ENCODE peak calls at places on chromosomes 16 and 17, in nine cellular contexts. Y is endodermal cell, A is testis, D is OCI-LY7, R is heart left ventricle, B is AG09309, M is body of pancreas, J is sigmoid colon, C is RWPE1. P is an unnamed sample.

GRCh38 chr17:15181816-15182215 is 83.3 kb downstream of the PMP22 start:
- DNase-seq in B (no peak), J (no peak), M (no peak), Y (no peak), C (no peak), D (no peak), R (no peak), A (no peak), P (no peak)

GRCh38 chr17:8015957-8016631 is 13.7 kb downstream of the GUCY2D start:
- DNase-seq in D (no peak), A (no peak), M (no peak), R (no peak), B (no peak), J (peak), Y (peak), C (no peak), P (peak)

GRCh38 chr16:69397821-69398521 is 12.2 kb upstream of the TERF2 start:
- DNase-seq in C (peak), B (no peak), Y (peak), M (peak), R (peak), D (peak), J (no peak), A (peak), P (no peak)

GRCh38 chr16:83802135-83802534 is 5.6 kb upstream of the HSBP1 start:
- DNase-seq in C (peak), Y (no peak), B (peak), A (no peak), R (no peak), M (no peak), D (no peak), J (no peak), P (no peak)

GRCh38 chr17:49375544-49375943 is 13.5 kb upstream of the ZNF652 start:
- DNase-seq in D (no peak), R (no peak), M (no peak), Y (no peak), B (no peak), C (no peak), J (peak), A (no peak), P (no peak)

GRCh38 chr17:45225964-45226530 is 4.4 kb downstream of the FMNL1 start:
- DNase-seq in A (peak), M (peak), C (no peak), R (peak), J (peak), Y (peak), B (no peak), D (peak), P (peak)

GRCh38 chr17:6498798-6499540 is 54.7 kb downstream of the PIMREG start:
- DNase-seq in A (no peak), J (peak), Y (peak), B (no peak), R (no peak), D (no peak), C (no peak), M (no peak), P (no peak)

GRCh38 chr16:88350922-88351321 is 31.8 kb upstream of the ZNF469 start:
- DNase-seq in A (no peak), C (no peak), Y (no peak), J (peak), B (no peak), D (no peak), M (no peak), R (no peak), P (no peak)

GRCh38 chr17:42744283-42744805 is 496 bp downstream of the EZH1 start:
- DNase-seq in M (peak), B (no peak), J (peak), D (peak), R (peak), Y (no peak), C (peak), A (peak), P (peak)

GRCh38 chr17:45857977-45858708 is 13.5 kb downstream of the SPPL2C start:
- DNase-seq in Y (peak), B (no peak), A (peak), M (no peak), C (peak), D (no peak), J (no peak), R (no peak), P (peak)

GRCh38 chr16:52496051-52496876 is 50.7 kb downstream of the TOX3 start:
- DNase-seq in A (no peak), R (no peak), M (peak), Y (no peak), D (no peak), C (no peak), B (no peak), J (no peak), P (no peak)

GRCh38 chr16:72109966-72110530 is 16.4 kb downstream of the DHX38 start:
- DNase-seq in C (no peak), A (no peak), R (no peak), B (no peak), J (no peak), D (no peak), Y (no peak), M (no peak), P (no peak)

GRCh38 chr17:40315678-40316570 is 6.9 kb downstream of the RARA start:
- DNase-seq in M (no peak), R (no peak), Y (peak), C (no peak), J (peak), A (no peak), B (no peak), D (no peak), P (peak)

GRCh38 chr17:27417596-27418365 is 38.5 kb upstream of the KSR1 start:
- DNase-seq in R (no peak), J (peak), M (no peak), A (no peak), Y (no peak), C (no peak), B (no peak), D (no peak), P (no peak)

GRCh38 chr16:54277845-54278703 is 8.5 kb downstream of the IRX3 start:
- DNase-seq in C (no peak), Y (peak), M (no peak), A (no peak), R (no peak), D (no peak), J (no peak), B (no peak), P (no peak)

GRCh38 chr17:16377804-16378400 is 3.0 kb upstream of the UBB start:
- DNase-seq in B (no peak), Y (no peak), J (no peak), C (no peak), A (no peak), R (no peak), D (no peak), M (peak), P (no peak)

GRCh38 chr17:57869599-57870282 is 19.9 kb upstream of the MRPS23 start:
- DNase-seq in Y (no peak), C (peak), A (no peak), J (no peak), R (no peak), D (no peak), B (peak), M (no peak), P (no peak)

GRCh38 chr16:15777533-15778203 is 79.2 kb downstream of the MYH11 start:
- DNase-seq in C (peak), J (peak), Y (peak), D (peak), R (no peak), A (peak), M (peak), B (no peak), P (peak)

GRCh38 chr16:56252835-56253234 is 61.5 kb downstream of the GNAO1 start:
- DNase-seq in A (peak), J (peak), M (peak), D (no peak), B (no peak), R (peak), C (no peak), Y (no peak), P (no peak)

GRCh38 chr16:4213721-4214120 is 28.2 kb downstream of the SRL start:
- DNase-seq in J (no peak), R (no peak), Y (no peak), A (no peak), M (no peak), D (no peak), B (no peak), C (no peak), P (no peak)

GRCh38 chr17:3966720-3967363 is 2.6 kb upstream of the ATP2A3 start:
- DNase-seq in D (peak), C (no peak), A (no peak), J (no peak), M (peak), R (no peak), B (no peak), Y (no peak), P (no peak)

GRCh38 chr16:81238296-81239011 is at the start of gene BCO1:
- DNase-seq in A (peak), C (peak), R (no peak), D (no peak), J (no peak), B (peak), M (peak), Y (peak), P (no peak)

GRCh38 chr17:4516740-4517139 is 18.1 kb downstream of the SPNS2 start:
- DNase-seq in R (no peak), A (no peak), D (no peak), M (no peak), C (no peak), B (no peak), Y (no peak), J (no peak), P (no peak)

GRCh38 chr16:83901101-83901500 is 2.2 kb downstream of the MLYCD start:
- DNase-seq in D (no peak), A (no peak), M (no peak), R (no peak), J (no peak), Y (no peak), B (no peak), C (no peak), P (no peak)

GRCh38 chr16:82456683-82457082 is 170.1 kb upstream of the CDH13 start:
- DNase-seq in Y (peak), C (peak), D (peak), R (peak), J (no peak), A (peak), B (peak), M (peak), P (peak)

GRCh38 chr17:19538095-19539039 is 4.7 kb downstream of the SLC47A1 start:
- DNase-seq in C (no peak), Y (peak), J (peak), B (no peak), A (peak), D (peak), M (peak), R (peak), P (no peak)

GRCh38 chr17:49390548-49391324 is 23.9 kb downstream of the PHB1 start:
- DNase-seq in A (peak), J (no peak), Y (no peak), R (peak), C (no peak), B (no peak), D (peak), M (peak), P (peak)

GRCh38 chr16:65489531-65490023 is 367.7 kb upstream of the CDH11 start:
- DNase-seq in J (no peak), R (no peak), B (no peak), M (no peak), Y (peak), C (no peak), D (no peak), A (no peak), P (no peak)

GRCh38 chr16:85663891-85664321 is 24.8 kb downstream of the GINS2 start:
- DNase-seq in C (no peak), B (no peak), J (peak), R (no peak), D (no peak), M (peak), Y (no peak), A (peak), P (no peak)

GRCh38 chr17:76947771-76948170 is 79.6 kb downstream of the MGAT5B start:
- DNase-seq in C (no peak), B (no peak), Y (no peak), J (no peak), D (no peak), A (no peak), R (no peak), M (no peak), P (no peak)

GRCh38 chr17:63470116-63470515 is 6.7 kb upstream of the ACE start:
- DNase-seq in M (no peak), Y (peak), R (no peak), J (no peak), A (no peak), D (no peak), C (no peak), B (no peak), P (no peak)

GRCh38 chr16:38941-39892 is 14.2 kb downstream of the POLR3K start:
- DNase-seq in M (peak), A (no peak), R (no peak), Y (no peak), C (no peak), D (peak), J (no peak), B (no peak), P (peak)

GRCh38 chr16:85673529-85674417 is 15.0 kb downstream of the GINS2 start:
- DNase-seq in Y (no peak), B (no peak), D (no peak), R (peak), C (no peak), J (no peak), A (peak), M (peak), P (no peak)

GRCh38 chr17:64574646-64575045 is 67.9 kb downstream of the CEP95 start:
- DNase-seq in M (no peak), C (no peak), A (no peak), Y (no peak), B (no peak), J (no peak), D (no peak), R (no peak), P (no peak)

GRCh38 chr17:80878876-80879722 is 112.5 kb upstream of the CHMP6 start:
- DNase-seq in D (no peak), C (no peak), Y (peak), R (no peak), J (no peak), M (no peak), B (no peak), A (no peak), P (no peak)

GRCh38 chr17:54172654-54173316 is 350.1 kb downstream of the KIF2B start:
- DNase-seq in B (no peak), C (peak), J (no peak), M (peak), D (peak), R (no peak), A (peak), Y (peak), P (peak)

GRCh38 chr17:29504711-29505110 is 62.1 kb downstream of the ABHD15 start:
- DNase-seq in Y (no peak), J (no peak), A (no peak), C (no peak), R (no peak), M (no peak), D (no peak), B (no peak), P (no peak)

GRCh38 chr17:82536220-82537201 is 17.0 kb downstream of the FOXK2 start:
- DNase-seq in J (peak), M (no peak), R (peak), A (peak), C (no peak), Y (peak), B (no peak), D (no peak), P (no peak)

GRCh38 chr16:81279375-81279774 is 35.4 kb upstream of the GAN start:
- DNase-seq in B (no peak), M (no peak), C (no peak), D (no peak), R (no peak), J (no peak), A (no peak), Y (no peak), P (no peak)

GRCh38 chr17:78378225-78379133 is at the start of gene PGS1:
- DNase-seq in A (peak), B (no peak), D (peak), R (peak), J (peak), Y (peak), M (peak), C (peak), P (peak)
- TF ChIP-seq CTCF in A (no peak), B (no peak), D (peak), R (no peak), J (no peak), Y (no peak), M (no peak), C (no peak), P (no peak)

GRCh38 chr17:69492410-69493071 is 78.0 kb downstream of the MAP2K6 start:
- DNase-seq in J (no peak), M (no peak), B (no peak), Y (peak), D (no peak), A (no peak), R (no peak), C (peak), P (no peak)
- TF ChIP-seq CTCF in J (no peak), M (no peak), B (no peak), Y (peak), D (no peak), A (no peak), R (no peak), C (no peak), P (no peak)

DNA sequence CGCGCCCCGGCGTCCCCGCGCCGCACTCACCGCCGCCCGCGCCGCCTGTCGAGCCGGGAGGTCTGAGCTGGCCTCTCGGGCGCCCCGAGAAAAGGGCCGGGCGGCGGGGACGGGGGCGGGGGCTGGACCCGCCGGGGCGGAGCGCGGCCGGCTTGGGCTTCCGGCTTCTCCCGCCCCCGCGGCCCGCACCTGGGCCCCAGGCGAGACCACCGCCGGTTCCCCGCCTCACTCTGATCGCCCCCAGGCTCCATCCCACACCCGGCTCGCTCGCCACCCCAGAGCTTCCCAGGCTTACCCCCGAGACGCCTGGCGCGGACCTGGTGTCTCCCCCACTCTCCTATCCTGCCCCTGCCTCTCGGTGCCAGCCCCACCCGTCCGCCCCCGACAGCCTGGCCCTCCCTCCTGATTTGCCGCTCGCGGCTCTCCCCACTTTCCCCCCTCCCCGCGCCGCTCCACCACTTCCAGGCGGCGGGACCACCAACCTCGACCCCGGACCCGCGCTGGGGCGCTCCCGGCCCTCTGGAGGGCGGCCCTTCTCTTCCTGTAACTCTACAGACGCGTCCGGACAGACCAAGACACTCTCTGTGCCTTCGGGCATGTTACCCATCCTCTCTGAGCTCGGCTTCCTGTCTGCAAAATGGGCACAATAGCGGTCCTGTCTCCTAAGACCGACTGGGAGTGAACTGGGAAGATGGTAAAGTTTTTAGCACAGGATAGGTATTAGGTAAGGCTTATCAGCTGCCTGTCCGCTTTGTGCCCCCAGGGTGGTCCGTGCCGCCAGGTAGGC is at the start of gene LITAF:
- DNase-seq in B (no peak), A (peak), M (peak), Y (peak), D (peak), C (peak), J (peak), R (peak), P (peak)
- TF ChIP-seq CTCF in B (no peak), A (no peak), M (no peak), Y (no peak), D (peak), C (no peak), J (no peak), R (no peak), P (no peak)

GRCh38 chr17:44204453-44204882 is 4.8 kb upstream of the ATXN7L3 start:
- DNase-seq in J (no peak), B (no peak), C (peak), A (no peak), Y (no peak), D (no peak), M (no peak), R (no peak), P (no peak)

GRCh38 chr17:44203731-44204452 is 4.2 kb upstream of the ATXN7L3 start:
- DNase-seq in M (peak), D (peak), J (no peak), Y (peak), C (no peak), R (no peak), A (no peak), B (no peak), P (peak)

GRCh38 chr17:44207319-44207718 is 7.6 kb upstream of the ATXN7L3 start:
- DNase-seq in D (no peak), Y (no peak), R (no peak), M (no peak), C (no peak), A (no peak), J (no peak), B (no peak), P (no peak)

GRCh38 chr17:44206825-44207155 is 7.1 kb upstream of the ATXN7L3 start:
- DNase-seq in R (no peak), Y (no peak), M (no peak), D (no peak), C (no peak), B (no peak), J (no peak), A (no peak), P (no peak)

GRCh38 chr17:44205962-44206824 is 6.5 kb upstream of the ATXN7L3 start:
- DNase-seq in D (no peak), R (no peak), C (no peak), Y (peak), M (no peak), J (no peak), A (no peak), B (no peak), P (peak)
- TF ChIP-seq CTCF in D (peak), R (no peak), C (no peak), Y (peak), M (no peak), J (no peak), A (no peak), B (peak), P (peak)

DNA sequence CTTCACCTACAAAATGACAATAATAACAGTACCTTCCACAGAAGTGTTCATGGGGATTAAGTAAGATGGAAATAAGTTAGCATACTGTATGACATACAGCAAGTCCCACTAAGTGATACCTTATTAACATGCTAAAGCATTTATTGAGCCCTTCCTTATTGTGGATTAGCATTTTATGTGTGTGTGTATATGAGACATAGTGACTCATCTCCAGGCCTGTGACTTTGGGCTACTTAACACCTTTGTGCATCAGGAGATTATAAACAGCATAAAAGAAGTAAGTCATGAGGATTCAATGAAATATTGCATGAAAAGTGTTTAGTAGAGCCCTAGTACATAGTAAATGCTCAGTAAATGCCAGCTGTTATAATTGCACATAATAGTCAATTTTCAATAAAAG is 52.9 kb downstream of the CA10 start:
- DNase-seq in R (no peak), Y (no peak), D (no peak), B (no peak), J (no peak), M (no peak), C (no peak), A (no peak), P (no peak)
- TF ChIP-seq CTCF in R (no peak), Y (no peak), D (no peak), B (no peak), J (no peak), M (no peak), C (no peak), A (no peak), P (no peak)

GRCh38 chr17:32349854-32350661 is at the start of gene ZNF207:
- DNase-seq in D (peak), A (peak), Y (peak), B (peak), M (peak), R (peak), J (peak), C (peak), P (peak)
- TF ChIP-seq CTCF in D (no peak), A (no peak), Y (no peak), B (no peak), M (no peak), R (no peak), J (no peak), C (no peak), P (no peak)

GRCh38 chr16:57668259-57668563 is at the start of gene ADGRG3:
- DNase-seq in R (no peak), J (no peak), C (no peak), Y (no peak), M (no peak), D (no peak), A (no peak), B (no peak), P (no peak)

GRCh38 chr16:57668630-57669475 is 747 bp downstream of the ADGRG3 start:
- DNase-seq in R (no peak), C (no peak), M (no peak), D (no peak), J (peak), A (no peak), Y (no peak), B (no peak), P (no peak)

GRCh38 chr16:57666353-57667068 is 1.6 kb upstream of the ADGRG3 start:
- DNase-seq in R (no peak), J (no peak), D (no peak), B (no peak), A (no peak), M (no peak), Y (no peak), C (no peak), P (no peak)

GRCh38 chr16:57667069-57667525 is 1.0 kb upstream of the ADGRG3 start:
- DNase-seq in A (no peak), Y (no peak), R (no peak), B (no peak), C (no peak), M (no peak), D (no peak), J (no peak), P (no peak)

GRCh38 chr16:57667526-57668258 is 414 bp upstream of the ADGRG3 start:
- DNase-seq in M (peak), A (no peak), D (no peak), Y (peak), R (no peak), C (no peak), B (no peak), J (no peak), P (no peak)
- TF ChIP-seq CTCF in M (peak), A (no peak), D (peak), Y (peak), R (no peak), C (no peak), B (no peak), J (no peak), P (no peak)

GRCh38 chr17:59892849-59893616 is at the start of the genes RPS6KB1 and TUBD1:
- DNase-seq in A (peak), R (peak), J (peak), D (peak), Y (peak), C (peak), M (peak), B (peak), P (peak)
- TF ChIP-seq CTCF in A (no peak), R (no peak), J (no peak), D (no peak), Y (no peak), C (no peak), M (no peak), B (no peak), P (no peak)